ENCODE peak calls at places on chromosomes 11 and 22, in five cellular contexts. J is neural progenitor cell, A is lower leg skin, Q is epithelial cell of esophagus, W is IMR-90. T is an unnamed sample.

GRCh38 chr11:100573911-100574513 is 113.1 kb upstream of the ARHGAP42 start:
- DNase-seq in W (no peak), J (no peak), Q (no peak), A (no peak), T (peak)

GRCh38 chr22:46674906-46675305 is 54.7 kb downstream of the GRAMD4 start:
- DNase-seq in A (no peak), J (no peak), W (no peak), Q (no peak), T (no peak)

GRCh38 chr11:35515224-35515623 is 10.2 kb downstream of the PAMR1 start:
- DNase-seq in A (no peak), Q (peak), J (no peak), W (peak), T (peak)

GRCh38 chr22:46362221-46362933 is 26.9 kb downstream of the TRMU start:
- DNase-seq in A (no peak), W (peak), Q (no peak), J (no peak), T (no peak)

GRCh38 chr11:62108971-62109391 is 14.8 kb upstream of the INCENP start:
- DNase-seq in W (peak), J (no peak), A (no peak), Q (peak), T (peak)

GRCh38 chr22:17217179-17217578 is 2.1 kb downstream of the ADA2 start:
- DNase-seq in Q (no peak), W (no peak), A (no peak), J (peak), T (no peak)

GRCh38 chr11:125956371-125956770 is 10.5 kb downstream of the VSIG10L2 start:
- DNase-seq in Q (no peak), J (no peak), W (peak), A (peak), T (no peak)

GRCh38 chr11:72781313-72782080 is 12.3 kb downstream of the STARD10 start:
- DNase-seq in A (no peak), Q (peak), W (no peak), J (peak), T (no peak)

GRCh38 chr11:129611661-129612566 is 203.7 kb upstream of the TMEM45B start:
- DNase-seq in A (no peak), W (no peak), Q (no peak), J (peak), T (no peak)

GRCh38 chr11:105046898-105047579 is 1.9 kb upstream of the CARD16 start:
- DNase-seq in Q (peak), W (peak), J (no peak), A (no peak), T (peak)

GRCh38 chr11:121524233-121524631 is 71.5 kb upstream of the SORL1-AS1 start:
- DNase-seq in A (no peak), J (no peak), W (no peak), Q (no peak), T (peak)

GRCh38 chr22:31625661-31626426 is 36.2 kb downstream of the PISD start:
- DNase-seq in J (peak), W (peak), A (no peak), Q (peak), T (peak)

GRCh38 chr11:73402834-73403185 is 26.6 kb downstream of the RELT start:
- DNase-seq in Q (peak), W (no peak), J (no peak), A (no peak), T (no peak)

GRCh38 chr11:32494629-32495028 is 59.3 kb upstream of the WT1 start:
- DNase-seq in W (no peak), Q (no peak), A (no peak), J (no peak), T (no peak)

DNA sequence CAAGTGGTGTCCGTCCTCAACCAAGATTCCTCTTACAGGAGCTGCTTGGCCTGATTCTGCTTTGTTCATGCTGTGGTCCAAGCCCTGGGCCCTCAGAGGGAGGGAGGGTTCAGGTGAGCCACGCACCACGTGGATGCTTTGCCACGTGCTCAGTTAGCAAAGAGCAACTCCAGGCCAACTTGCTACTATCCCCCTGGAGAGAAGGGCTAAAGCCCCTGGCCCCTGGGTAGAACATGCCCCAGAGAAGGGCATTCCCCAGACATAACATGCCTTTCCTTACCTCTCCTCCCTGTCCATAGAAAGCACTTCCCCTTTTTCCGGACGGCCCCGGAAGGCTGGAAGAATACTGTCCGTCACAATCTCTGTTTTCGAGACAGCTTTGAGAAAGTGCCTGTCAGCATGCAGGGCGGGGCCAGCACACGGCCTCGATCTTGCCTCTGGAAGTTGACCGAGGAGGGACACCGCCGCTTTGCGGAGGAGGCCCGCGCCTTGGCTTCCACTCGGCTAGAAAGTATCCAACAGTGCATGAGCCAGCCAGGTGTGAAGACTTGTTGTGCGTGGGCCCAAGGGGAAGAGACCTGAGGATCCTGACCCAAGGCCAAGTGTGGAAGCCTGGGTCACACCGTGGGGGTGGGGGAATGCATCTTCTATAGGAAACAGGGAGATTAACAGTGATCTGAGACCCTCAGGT is 8.8 kb downstream of the FOXR1 start:
- DNase-seq in A (no peak), Q (no peak), J (no peak), W (no peak), T (no peak)
- H3K4me3 ChIP-seq in A (no peak), Q (no peak), J (no peak), W (no peak), T (no peak)

GRCh38 chr11:471468-472145 is 21.5 kb downstream of the PTDSS2 start:
- DNase-seq in J (no peak), W (no peak), A (no peak), Q (no peak), T (no peak)

GRCh38 chr11:472272-472671 is 22.2 kb downstream of the PTDSS2 start:
- DNase-seq in J (no peak), A (no peak), Q (no peak), W (no peak), T (no peak)

GRCh38 chr11:468036-468435 is 18.0 kb downstream of the PTDSS2 start:
- DNase-seq in Q (no peak), A (no peak), J (no peak), W (no peak), T (no peak)

GRCh38 chr11:468493-468892 is 18.4 kb downstream of the PTDSS2 start:
- DNase-seq in J (no peak), Q (no peak), W (no peak), A (no peak), T (no peak)

DNA sequence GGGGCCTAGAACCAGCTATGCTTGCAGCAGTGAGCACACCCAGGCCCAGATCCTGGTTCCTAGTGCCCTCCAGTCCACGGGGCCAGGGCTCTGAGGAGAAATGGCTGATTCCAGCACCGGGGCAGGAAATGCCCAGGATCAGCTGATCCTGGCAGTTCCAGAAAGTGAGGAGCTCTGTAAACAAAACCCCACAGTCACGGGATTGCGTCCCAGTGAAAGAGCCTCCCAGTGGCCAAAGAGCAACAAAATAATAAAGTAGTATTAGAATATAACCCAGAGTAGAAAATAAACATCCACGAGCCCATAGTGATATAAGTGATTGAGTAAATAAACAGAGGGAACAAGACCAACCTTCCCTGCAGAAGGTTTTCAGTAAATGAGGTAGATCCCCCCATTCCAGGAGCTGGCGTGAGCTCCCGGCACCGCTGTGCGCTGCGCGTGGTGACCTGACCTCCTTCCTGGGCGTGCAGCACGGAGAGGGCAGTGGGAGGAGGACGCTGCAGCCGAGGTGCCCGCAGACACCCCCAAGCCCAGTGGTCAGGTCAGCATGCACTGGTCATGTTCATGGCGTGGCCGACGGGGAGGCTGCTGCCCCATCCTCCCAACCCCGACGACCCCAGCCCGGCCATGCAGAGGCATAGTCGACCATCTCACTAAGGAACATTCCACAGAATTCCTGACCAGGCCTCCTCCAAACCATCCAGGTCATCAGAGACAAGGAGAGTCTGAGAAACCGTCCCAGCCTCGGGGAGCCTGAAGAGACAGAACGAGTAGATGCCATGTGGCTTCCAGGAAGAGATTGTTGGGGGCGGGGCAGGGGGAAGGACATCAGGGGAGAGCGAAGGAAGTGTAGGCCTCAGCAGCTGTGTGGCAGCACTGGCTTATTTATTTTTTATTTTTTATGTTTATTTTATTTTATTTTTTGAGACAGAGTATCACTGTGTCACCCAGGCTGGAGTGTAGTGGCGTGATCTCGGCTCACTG is 19.9 kb downstream of the PTDSS2 start:
- DNase-seq in W (peak), A (no peak), Q (peak), J (no peak), T (peak)
- TF ChIP-seq CTCF in W (peak), A (no peak), Q (peak), J (no peak), T (no peak)

GRCh38 chr22:50683994-50684371 is 11.4 kb downstream of the SHANK3 start:
- DNase-seq in J (no peak), W (no peak), A (peak), Q (no peak), T (no peak)

GRCh38 chr22:50684986-50685385 is 12.4 kb downstream of the SHANK3 start:
- DNase-seq in W (peak), A (peak), Q (no peak), J (peak), T (no peak)

GRCh38 chr22:50683086-50683993 is 10.7 kb downstream of the SHANK3 start:
- DNase-seq in W (no peak), A (no peak), J (peak), Q (no peak), T (no peak)

GRCh38 chr22:50686794-50687193 is 14.2 kb downstream of the SHANK3 start:
- DNase-seq in W (no peak), J (no peak), Q (no peak), A (peak), T (no peak)

GRCh38 chr22:50684501-50684900 is 11.9 kb downstream of the SHANK3 start:
- DNase-seq in A (peak), W (no peak), Q (no peak), J (no peak), T (no peak)
- H3K4me3 ChIP-seq in A (no peak), W (no peak), Q (no peak), J (no peak), T (no peak)

DNA sequence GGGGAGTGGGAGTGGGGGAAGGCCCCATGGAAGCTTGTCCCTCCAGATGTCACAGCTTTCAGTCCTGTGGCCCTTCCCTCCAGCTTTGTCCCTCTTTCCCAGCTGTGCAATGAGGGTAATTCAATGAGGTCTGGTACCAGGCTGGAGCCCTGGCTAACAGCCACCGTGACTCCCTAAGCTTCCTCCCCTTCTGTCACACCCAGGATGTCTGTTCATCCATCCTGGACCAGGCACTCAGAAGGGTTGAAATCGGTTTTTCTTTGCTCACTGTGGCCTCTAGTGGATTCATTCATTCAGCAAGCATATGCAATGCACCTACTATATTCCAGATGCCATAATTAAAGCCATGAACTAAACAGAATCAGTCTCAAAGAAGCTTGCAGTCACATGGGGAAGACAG is 38.7 kb downstream of the SYT13 start:
- DNase-seq in Q (no peak), W (no peak), A (no peak), J (no peak), T (no peak)
- TF ChIP-seq CTCF in Q (no peak), W (no peak), A (no peak), J (no peak), T (no peak)

GRCh38 chr11:118622376-118623290 is 15.2 kb downstream of the PHLDB1 start:
- DNase-seq in Q (peak), A (peak), W (peak), J (peak), T (peak)

GRCh38 chr11:118620529-118621070 is 13.2 kb downstream of the PHLDB1 start:
- DNase-seq in Q (no peak), J (no peak), A (peak), W (no peak), T (no peak)

GRCh38 chr11:118623291-118623655 is 15.9 kb downstream of the PHLDB1 start:
- DNase-seq in J (no peak), W (peak), A (peak), Q (peak), T (peak)

GRCh38 chr11:118621071-118621815 is 13.8 kb downstream of the PHLDB1 start:
- DNase-seq in J (peak), W (peak), A (peak), Q (peak), T (peak)

GRCh38 chr11:118621898-118622375 is 14.5 kb downstream of the PHLDB1 start:
- DNase-seq in A (no peak), W (no peak), Q (no peak), J (no peak), T (no peak)
- H3K4me3 ChIP-seq in A (no peak), W (peak), Q (peak), J (peak), T (peak)

DNA sequence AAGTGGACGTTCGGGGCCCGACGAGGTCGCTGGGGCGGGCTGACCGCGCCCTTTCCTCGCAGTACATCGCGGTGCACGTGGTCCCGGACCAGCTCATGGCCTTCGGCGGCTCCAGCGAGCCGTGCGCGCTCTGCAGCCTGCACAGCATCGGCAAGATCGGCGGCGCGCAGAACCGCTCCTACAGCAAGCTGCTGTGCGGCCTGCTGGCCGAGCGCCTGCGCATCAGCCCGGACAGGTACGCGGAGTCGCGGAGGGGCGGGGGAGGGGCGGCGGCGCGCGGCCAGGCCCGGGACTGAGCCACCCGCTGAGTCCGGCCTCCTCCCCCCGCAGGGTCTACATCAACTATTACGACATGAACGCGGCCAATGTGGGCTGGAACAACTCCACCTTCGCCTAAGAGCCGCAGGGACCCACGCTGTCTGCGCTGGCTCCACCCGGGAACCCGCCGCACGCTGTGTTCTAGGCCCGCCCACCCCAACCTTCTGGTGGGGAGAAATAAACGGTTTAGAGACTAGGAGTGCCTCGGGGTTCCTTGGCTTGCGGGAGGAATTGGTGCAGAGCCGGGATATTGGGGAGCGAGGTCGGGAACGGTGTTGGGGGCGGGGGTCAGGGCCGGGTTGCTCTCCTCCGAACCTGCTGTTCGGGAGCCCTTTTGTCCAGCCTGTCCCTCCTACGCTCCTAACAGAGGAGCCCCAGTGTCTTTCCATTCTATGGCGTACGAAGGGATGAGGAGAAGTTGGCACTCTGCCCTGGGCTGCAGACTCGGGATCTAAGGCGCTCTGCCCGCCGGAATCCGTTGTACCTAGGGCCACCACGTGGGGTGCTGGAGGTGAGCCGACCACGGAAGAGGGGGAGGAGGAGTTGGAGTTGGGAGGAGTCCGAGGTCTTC is 771 bp downstream of the MIF start:
- DNase-seq in J (peak), A (peak), Q (peak), W (peak), T (peak)
- TF ChIP-seq CTCF in J (peak), A (no peak), Q (peak), W (peak), T (no peak)

GRCh38 chr11:65113361-65113756 is 1.7 kb downstream of the TM7SF2 start:
- DNase-seq in A (no peak), Q (no peak), J (no peak), W (no peak), T (peak)
- H3K4me3 ChIP-seq in A (no peak), Q (peak), J (peak), W (no peak), T (peak)

T was measured in foreskin fibroblast.